ENCODE peak calls at places on chromosomes 7 and 10, in ten cellular contexts. D, Y, V, W, A, G, M, T, H and L are unnamed samples.

GRCh38 chr7:79909124-79909641 is 225.4 kb upstream of the GNAI1 start:
- DNase-seq in D (no peak), Y (no peak), V (no peak), W (no peak), A (no peak), G (no peak), M (no peak), T (no peak), H (no peak), L (no peak)

GRCh38 chr7:117715784-117716445 is 157.3 kb downstream of the CTTNBP2 start:
- DNase-seq in D (peak; percentile 38), Y (no peak), V (peak; percentile 59), W (no peak), A (no peak), G (no peak), M (no peak), T (peak; percentile 35), H (peak; percentile 39), L (no peak)

GRCh38 chr10:77511498-77512218 is 126.0 kb downstream of the KCNMA1 start:
- DNase-seq in D (no peak), Y (no peak), V (no peak), W (no peak), A (no peak), G (no peak), M (no peak), T (no peak), H (no peak), L (no peak)

GRCh38 chr7:30470783-30471182 is 7.8 kb downstream of the NOD1 start:
- DNase-seq in D (peak; percentile 18), Y (no peak), V (no peak), W (no peak), A (no peak), G (no peak), M (peak; percentile 87), T (peak; percentile 53), H (no peak), L (no peak)

GRCh38 chr7:42426163-42426562 is 189.2 kb upstream of the GLI3 start:
- DNase-seq in D (no peak), Y (no peak), V (no peak), W (no peak), A (no peak), G (no peak), M (no peak), T (no peak), H (no peak), L (no peak)

GRCh38 chr7:38280707-38281106 is 7.3 kb upstream of the TARP start:
- DNase-seq in D (no peak), Y (no peak), V (no peak), W (no peak), A (no peak), G (no peak), M (no peak), T (no peak), H (no peak), L (no peak)

GRCh38 chr10:112775892-112776679 is 174.0 kb upstream of the TCF7L2 start:
- DNase-seq in D (no peak), Y (no peak), V (peak; percentile 71), W (no peak), A (no peak), G (no peak), M (no peak), T (no peak), H (peak; percentile 23), L (no peak)

GRCh38 chr7:24659505-24659904 is 86.3 kb downstream of the PALS2 start:
- DNase-seq in D (no peak), Y (peak; percentile 27), V (no peak), W (no peak), A (no peak), G (no peak), M (no peak), T (no peak), H (no peak), L (no peak)

GRCh38 chr10:86439544-86439943 is 72.9 kb upstream of the GRID1 start:
- DNase-seq in D (no peak), Y (no peak), V (no peak), W (peak; percentile 85), A (no peak), G (no peak), M (peak; percentile 91), T (peak; percentile 58), H (peak; percentile 66), L (peak; percentile 59)

GRCh38 chr7:159005618-159006017 is 139.0 kb downstream of the VIPR2 start:
- DNase-seq in D (peak; percentile 73), Y (no peak), V (no peak), W (no peak), A (no peak), G (no peak), M (no peak), T (no peak), H (no peak), L (no peak)

GRCh38 chr10:49109669-49110335 is 5.5 kb downstream of the VSTM4 start:
- DNase-seq in D (no peak), Y (no peak), V (peak; percentile 77), W (no peak), A (peak; percentile 40), G (no peak), M (peak; percentile 87), T (peak; percentile 46), H (no peak), L (peak; percentile 34)

GRCh38 chr7:111324228-111324627 is 233.3 kb downstream of the LRRN3 start:
- DNase-seq in D (no peak), Y (peak; percentile 9), V (no peak), W (no peak), A (no peak), G (no peak), M (no peak), T (no peak), H (no peak), L (no peak)

DNA sequence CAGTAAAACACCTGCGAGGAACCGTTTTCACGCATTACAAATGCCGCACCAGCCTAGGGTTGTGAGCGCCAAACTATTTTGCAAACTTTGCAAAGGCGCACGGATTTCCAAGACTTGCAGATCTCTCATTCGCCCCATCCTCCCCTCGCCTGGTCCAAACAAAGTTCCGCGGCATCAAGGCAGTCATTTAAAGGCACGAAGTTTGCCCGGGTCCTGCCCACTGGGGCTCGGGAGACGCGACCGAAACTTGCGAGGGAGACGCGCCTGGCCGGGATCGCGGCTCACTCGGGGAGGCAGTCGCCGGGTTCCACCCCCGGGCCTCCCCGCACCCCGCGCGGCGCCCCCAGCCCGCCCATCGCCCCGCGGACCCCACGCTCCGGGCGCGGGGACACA is 599 bp downstream of the USP6NL start:
- DNase-seq in D (no peak), Y (no peak), V (no peak), W (peak; percentile 81), A (no peak), G (no peak), M (peak; percentile 72), T (peak; percentile 38), H (no peak), L (no peak)
- TF ChIP-seq EP300 in D (no peak), Y (no peak), V (no peak), W (no peak), A (no peak), G (no peak), M (no peak), T (no peak), H (no peak), L (no peak)

GRCh38 chr10:128539784-128540759 is 413.8 kb upstream of the MKI67 start:
- DNase-seq in D (no peak), Y (no peak), V (peak; percentile 59), W (peak; percentile 52), A (peak; percentile 72), G (no peak), M (no peak), T (no peak), H (no peak), L (no peak)

GRCh38 chr10:128542659-128543058 is 416.4 kb upstream of the MKI67 start:
- DNase-seq in D (peak; percentile 16), Y (no peak), V (peak; percentile 30), W (peak; percentile 47), A (no peak), G (no peak), M (no peak), T (no peak), H (no peak), L (no peak)

GRCh38 chr10:128537888-128538287 is 411.7 kb upstream of the MKI67 start:
- DNase-seq in D (no peak), Y (no peak), V (no peak), W (peak; percentile 45), A (no peak), G (no peak), M (no peak), T (no peak), H (no peak), L (no peak)

GRCh38 chr10:128543186-128543585 is 417.0 kb upstream of the MKI67 start:
- DNase-seq in D (no peak), Y (no peak), V (no peak), W (peak; percentile 45), A (no peak), G (no peak), M (no peak), T (no peak), H (no peak), L (no peak)

GRCh38 chr10:128540806-128541739 is 414.9 kb upstream of the MKI67 start:
- DNase-seq in D (no peak), Y (no peak), V (peak; percentile 77), W (peak; percentile 75), A (peak; percentile 45), G (peak; percentile 66), M (no peak), T (peak; percentile 42), H (no peak), L (peak; percentile 29)
- H3K4me3 ChIP-seq in D (no peak overlapping the region), Y (no peak overlapping the region), V (no peak overlapping the region), W (peak overlapping the region; percentile 14), A (no peak overlapping the region), G (peak overlapping the region; percentile 23), M (peak overlapping the region; percentile 25), T (peak overlapping the region; percentile 4), H (no peak overlapping the region), L (peak overlapping the region; percentile 10)

DNA sequence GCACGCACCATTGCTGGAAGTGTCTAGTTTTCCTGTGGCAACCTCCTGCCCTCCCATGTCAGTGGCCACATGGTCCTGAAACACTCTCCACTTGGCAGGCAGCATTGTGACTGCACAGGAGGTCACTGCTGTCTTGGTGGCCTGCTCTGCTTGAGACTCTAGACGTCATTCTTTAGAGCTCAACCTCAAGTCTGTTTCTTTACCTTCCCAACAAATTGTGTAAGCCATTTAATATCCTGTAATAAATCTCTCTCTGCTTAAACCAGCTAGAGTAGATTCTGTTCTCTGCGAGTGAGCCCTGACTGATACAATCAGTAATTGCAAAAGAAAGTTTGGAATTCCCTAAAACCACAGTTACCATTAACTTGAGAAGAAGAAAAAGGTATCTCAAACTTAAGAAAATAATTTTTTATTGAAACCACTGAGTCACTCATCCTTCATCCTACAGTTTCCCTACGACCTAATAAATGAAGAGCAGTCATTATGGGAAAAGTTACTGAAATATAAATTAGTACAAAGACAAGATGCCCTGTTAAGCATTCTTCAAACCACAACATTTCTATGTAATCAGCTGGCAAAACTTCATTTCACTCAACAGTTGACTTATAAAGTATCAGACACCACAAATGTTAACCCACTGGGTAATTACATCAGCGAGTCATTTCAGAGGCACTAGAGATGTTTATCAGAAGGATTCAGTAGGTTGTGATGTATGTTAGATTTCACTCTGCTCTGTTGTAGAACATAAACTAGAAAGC is 18.0 kb downstream of the SLC25A13 start:
- DNase-seq in D (no peak), Y (no peak), V (no peak), W (no peak), A (no peak), G (no peak), M (no peak), T (no peak), H (no peak), L (no peak)
- TF ChIP-seq POLR2AphosphoS5 in D (no peak), Y (no peak), V (no peak), W (no peak), A (no peak), G (no peak), M (no peak), T (no peak), H (no peak), L (no peak)

GRCh38 chr10:104026762-104027161 is 58.9 kb downstream of the COL17A1 start:
- DNase-seq in D (no peak), Y (no peak), V (no peak), W (no peak), A (no peak), G (no peak), M (no peak), T (no peak), H (no peak), L (no peak)
- TF ChIP-seq EP300 in D (no peak), Y (no peak), V (no peak), W (no peak), A (no peak), G (no peak), M (no peak), T (no peak), H (no peak), L (no peak)